ENCODE peak calls at places on chromosomes 16 and 17, in seven cellular contexts. A, Z, D, M, J, L and H are unnamed samples.
A peak's percentile ranks its signal among the peaks of the same experiment; 100 is the strongest.

GRCh38 chr16:31453255-31454204 is 5.8 kb upstream of the ARMC5 start:
- DNase-seq in D (peak; percentile 93), A (no peak), M (no peak), Z (peak; percentile 78), L (peak; percentile 65), J (no peak), H (no peak)

GRCh38 chr17:28033972-28034714 is 8.3 kb upstream of the NLK start:
- DNase-seq in L (peak; percentile 91), J (no peak), A (peak; percentile 10), Z (no peak), D (peak; percentile 87), M (peak; percentile 47), H (no peak)

GRCh38 chr17:46986401-46986800 is 7.3 kb upstream of the RPRML start:
- DNase-seq in D (no peak), L (no peak), M (no peak), Z (no peak), J (no peak), A (no peak), H (no peak)

GRCh38 chr16:50335198-50335958 is 33.4 kb downstream of the BRD7 start:
- DNase-seq in L (no peak), M (no peak), Z (no peak), J (no peak), D (peak; percentile 42), A (no peak), H (no peak)

GRCh38 chr16:31005350-31006085 is 4.9 kb downstream of the STX1B start:
- DNase-seq in J (no peak), Z (no peak), D (no peak), M (no peak), L (no peak), A (no peak), H (no peak)

GRCh38 chr17:65783845-65784334 is 222.4 kb upstream of the AXIN2 start:
- DNase-seq in J (no peak), A (no peak), Z (peak; percentile 17), M (peak; percentile 60), D (peak; percentile 87), L (peak; percentile 93), H (no peak)

GRCh38 chr16:23768581-23768980 is 13.8 kb downstream of the CHP2 start:
- DNase-seq in Z (no peak), J (no peak), D (peak; percentile 90), M (no peak), L (no peak), A (no peak), H (no peak)

GRCh38 chr16:57576429-57576870 is 34.0 kb downstream of the ADGRG5 start:
- DNase-seq in M (no peak), L (peak; percentile 76), D (peak; percentile 77), A (peak; percentile 94), Z (peak; percentile 69), J (peak; percentile 74), H (peak; percentile 61)

GRCh38 chr17:74742153-74742515 is 5.1 kb downstream of the RAB37 start:
- DNase-seq in D (no peak), A (no peak), Z (peak; percentile 70), M (no peak), L (no peak), J (no peak), H (no peak)

GRCh38 chr17:51056813-51057510 is 63.7 kb downstream of the SPAG9 start:
- DNase-seq in M (peak; percentile 91), L (peak; percentile 88), D (peak; percentile 66), J (no peak), Z (peak; percentile 23), A (peak; percentile 77), H (no peak)

GRCh38 chr17:41895617-41896016 is 23.1 kb downstream of the ACLY start:
- DNase-seq in L (peak; percentile 49), M (no peak), J (no peak), A (peak; percentile 26), Z (no peak), D (no peak), H (no peak)

GRCh38 chr17:14701901-14702300 is 401.0 kb downstream of the HS3ST3B1 start:
- DNase-seq in L (no peak), M (no peak), D (no peak), Z (no peak), J (no peak), A (no peak), H (no peak)

GRCh38 chr16:82782715-82783251 is 156.0 kb downstream of the CDH13 start:
- DNase-seq in Z (no peak), J (no peak), D (no peak), L (no peak), M (no peak), A (no peak), H (no peak)

GRCh38 chr16:89565256-89565505 is 4.7 kb downstream of the RPL13 start:
- DNase-seq in M (no peak), D (peak; percentile 67), A (no peak), Z (peak; percentile 77), J (no peak), L (no peak), H (no peak)

GRCh38 chr17:4066210-4066609 is 76.6 kb downstream of the ZZEF1 start:
- DNase-seq in D (no peak), J (no peak), M (no peak), L (no peak), Z (no peak), A (no peak), H (no peak)

GRCh38 chr17:4946312-4946976 is 1.9 kb downstream of the PFN1 start:
- DNase-seq in Z (no peak), D (no peak), M (no peak), A (no peak), L (no peak), J (no peak), H (no peak)

GRCh38 chr17:13031718-13032350 is 14.0 kb upstream of the ELAC2 start:
- DNase-seq in Z (peak; percentile 34), A (peak; percentile 45), M (no peak), D (peak; percentile 54), J (no peak), L (peak; percentile 76), H (peak; percentile 45)

GRCh38 chr16:70250748-70251650 is 741 bp downstream of the EXOSC6 start:
- DNase-seq in Z (peak; percentile 53), D (peak; percentile 62), A (no peak), L (peak; percentile 65), M (no peak), J (no peak), H (peak; percentile 71)

GRCh38 chr16:58678716-58679115 is 5.9 kb downstream of the SLC38A7 start:
- DNase-seq in M (no peak), A (no peak), D (peak; percentile 57), L (peak; percentile 25), J (no peak), Z (peak; percentile 10), H (no peak)

GRCh38 chr16:4147236-4147635 is 31.0 kb upstream of the ADCY9 start:
- DNase-seq in J (no peak), M (no peak), A (no peak), D (no peak), Z (no peak), L (no peak), H (no peak)

GRCh38 chr16:68668266-68668665 is 23.2 kb downstream of the CDH3 start:
- DNase-seq in L (no peak), D (peak; percentile 99), A (no peak), Z (no peak), M (no peak), J (no peak), H (no peak)

DNA sequence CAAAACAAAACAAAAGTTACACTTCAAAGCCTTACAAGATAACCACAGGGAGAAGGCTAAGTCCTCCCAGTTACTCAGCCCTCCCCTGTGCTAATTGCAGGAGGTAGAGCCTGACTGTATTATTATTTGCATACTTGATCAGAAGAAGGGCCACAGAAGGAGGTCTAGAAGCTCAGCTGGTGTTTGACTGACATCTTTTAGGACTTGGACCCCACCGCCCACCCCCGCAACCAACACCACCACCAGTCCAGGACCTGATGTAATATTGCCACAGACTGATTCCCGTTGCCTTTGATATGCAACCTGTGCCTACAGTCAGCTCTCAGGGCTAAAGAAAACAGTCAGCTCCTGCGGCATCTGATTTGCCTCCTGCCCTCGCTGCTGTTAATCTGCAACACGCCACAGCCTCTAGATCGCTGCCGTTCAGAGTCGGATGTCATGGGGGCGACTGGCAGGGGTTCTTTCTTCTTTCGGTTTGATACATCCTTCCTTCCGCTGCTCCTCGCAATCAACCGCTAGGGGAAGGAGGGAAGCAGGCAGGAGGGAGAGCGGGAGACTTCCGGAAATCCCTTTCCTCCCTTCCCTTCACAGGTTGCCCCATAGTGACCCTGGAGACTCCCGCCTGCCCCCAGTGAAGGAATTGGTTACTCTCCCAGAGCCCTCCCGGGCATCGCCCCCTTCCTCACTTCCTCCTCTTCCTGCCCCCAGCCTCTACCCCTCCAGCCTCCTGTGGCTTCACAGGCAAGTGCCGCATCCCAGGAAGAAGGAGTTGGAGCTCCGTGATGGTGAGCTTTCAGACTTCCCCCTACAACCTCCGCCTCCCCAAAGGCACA is 90.5 kb upstream of the SOX9 start:
- DNase-seq in D (peak; percentile 19), L (peak; percentile 80), Z (peak; percentile 45), J (no peak), A (peak; percentile 8), M (no peak), H (peak; percentile 51)
- TF ChIP-seq CTCF in D (peak; percentile 46), L (peak; percentile 62), Z (no peak), J (no peak), A (no peak), M (peak; percentile 46), H (no peak)

DNA sequence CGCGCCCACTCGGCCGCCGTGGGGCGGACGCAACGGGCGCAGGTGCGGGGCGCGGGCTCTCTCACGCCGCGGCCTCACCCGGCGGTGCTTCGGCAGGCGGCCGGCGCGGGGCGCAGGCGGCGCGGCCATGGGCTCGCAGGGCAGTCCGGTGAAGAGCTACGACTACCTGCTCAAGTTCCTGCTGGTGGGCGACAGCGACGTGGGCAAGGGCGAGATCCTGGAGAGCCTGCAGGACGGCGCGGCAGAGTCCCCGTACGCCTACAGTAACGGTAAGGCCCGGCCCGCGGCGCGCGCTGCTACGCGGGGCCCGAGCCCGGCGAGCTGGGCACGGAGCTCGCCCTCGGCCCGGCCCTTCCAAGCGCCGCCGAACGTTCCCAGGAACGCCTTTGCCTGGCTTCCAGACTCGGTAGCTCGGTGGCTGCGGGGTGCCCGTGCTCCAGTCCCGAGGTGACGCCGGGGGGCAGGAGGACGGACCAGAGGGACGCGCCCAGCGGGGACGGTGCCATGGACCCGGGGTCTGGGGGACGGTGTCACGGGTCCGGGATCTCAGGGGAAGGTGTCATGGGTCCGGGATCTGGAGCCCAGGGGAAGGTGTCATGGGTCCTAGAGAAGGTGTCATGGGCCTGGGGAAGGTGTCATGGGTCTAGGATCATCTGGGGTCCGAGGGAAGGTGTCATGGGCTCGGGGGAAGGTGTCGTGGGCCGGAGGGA is 454 bp downstream of the RAB40C start:
- DNase-seq in Z (peak; percentile 38), D (peak; percentile 54), L (peak; percentile 64), J (no peak), M (no peak), A (peak; percentile 21), H (no peak)
- TF ChIP-seq CTCF in Z (no peak), D (no peak), L (no peak), J (no peak), M (no peak), A (no peak), H (no peak)

DNA sequence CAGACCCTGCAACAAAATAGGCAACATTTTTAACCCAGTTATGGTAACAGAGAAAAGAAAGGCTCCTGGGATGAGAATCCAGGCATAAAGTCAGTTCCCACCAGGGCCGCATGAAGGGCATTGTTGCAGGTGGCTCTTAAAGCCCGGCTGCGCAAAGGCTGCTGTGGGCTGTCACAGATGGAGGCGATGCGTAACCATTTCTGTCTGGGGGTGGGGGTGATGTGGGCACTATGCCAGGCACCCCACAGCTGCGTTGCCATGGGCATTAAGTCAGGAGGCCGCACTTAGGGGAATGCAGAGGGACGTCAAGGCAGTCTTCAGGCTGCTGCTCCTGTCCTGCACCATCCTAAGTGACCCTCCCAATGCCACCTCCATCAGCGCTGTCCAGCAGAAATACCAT is 228.4 kb downstream of the CPPED1 start:
- DNase-seq in M (no peak), D (no peak), L (no peak), A (no peak), Z (no peak), J (no peak), H (no peak)
- TF ChIP-seq CTCF in M (no peak), D (no peak), L (no peak), A (no peak), Z (no peak), J (no peak), H (no peak)

GRCh38 chr17:80982426-80982974 is 9.1 kb upstream of the CHMP6 start:
- DNase-seq in D (no peak), A (no peak), L (no peak), M (no peak), J (no peak), Z (no peak), H (no peak)
- TF ChIP-seq CTCF in D (no peak), A (no peak), L (no peak), M (no peak), J (no peak), Z (no peak), H (no peak)